ENCODE peak calls at places on chromosome 13, in six cellular contexts. M is HEK293T; Z is retina; J is aorta; C is stimulated activated CD4-positive, alpha-beta T cell treated with anti-CD3 and anti-CD28 coated beads, Interleukin-4, amount 100 ng/mL, for 4 hours; V is A549. N is an unnamed sample.

GRCh38 chr13:74443623-74444022 is 309.4 kb upstream of the KLF12 start:
- DNase-seq in M (no peak), Z (no peak), J (no peak), C (no peak), V (peak; percentile 32), N (no peak)

GRCh38 chr13:73275163-73275562 is 216.4 kb downstream of the KLF5 start:
- DNase-seq in M (no peak), Z (no peak), J (no peak), C (no peak), V (no peak), N (no peak)

GRCh38 chr13:108902557-108903155 is 273.2 kb downstream of the MYO16 start:
- DNase-seq in M (no peak), Z (no peak), J (no peak), C (no peak), V (no peak), N (no peak)

GRCh38 chr13:31674056-31674455 is 65.3 kb upstream of the RXFP2 start:
- DNase-seq in M (no peak), Z (no peak), J (no peak), C (no peak), V (no peak), N (no peak)

GRCh38 chr13:71879129-71879535 is 12.1 kb upstream of the DACH1 start:
- DNase-seq in M (peak; percentile 69), Z (peak; percentile 73), J (no peak), C (no peak), V (peak; percentile 10), N (peak; percentile 76)

GRCh38 chr13:44853641-44854040 is 135.6 kb downstream of the NUFIP1 start:
- DNase-seq in M (no peak), Z (no peak), J (no peak), C (no peak), V (peak; percentile 71), N (no peak)

GRCh38 chr13:76856141-76856571 is 30.0 kb downstream of the KCTD12 start:
- DNase-seq in M (no peak), Z (no peak), J (no peak), C (no peak), V (no peak), N (peak; percentile 15)

GRCh38 chr13:79782541-79783216 is 301.7 kb downstream of the NDFIP2 start:
- DNase-seq in M (no peak), Z (peak; percentile 85), J (peak; percentile 53), C (no peak), V (no peak), N (peak; percentile 91)

GRCh38 chr13:50850445-50850844 is 7.0 kb upstream of the DLEU7 start:
- DNase-seq in M (no peak), Z (no peak), J (no peak), C (no peak), V (no peak), N (no peak)

GRCh38 chr13:41509996-41510395 is 52.6 kb downstream of the RGCC start:
- DNase-seq in M (no peak), Z (no peak), J (no peak), C (no peak), V (no peak), N (no peak)

GRCh38 chr13:113076681-113077401 is 28.8 kb upstream of the F7 start:
- DNase-seq in M (no peak), Z (no peak), J (peak; percentile 24), C (no peak), V (no peak), N (no peak)

GRCh38 chr13:27797228-27797624 is 4.9 kb downstream of the GSX1 start:
- DNase-seq in M (no peak), Z (peak; percentile 81), J (no peak), C (no peak), V (peak; percentile 40), N (peak; percentile 38)

GRCh38 chr13:33743438-33744368 is 74.2 kb upstream of the RFC3 start:
- DNase-seq in M (no peak), Z (no peak), J (no peak), C (no peak), V (no peak), N (no peak)

GRCh38 chr13:51794959-51795358 is 9.0 kb downstream of the DHRS12 start:
- DNase-seq in M (no peak), Z (peak; percentile 47), J (no peak), C (no peak), V (no peak), N (no peak)

GRCh38 chr13:97386832-97387486 is 47.0 kb upstream of the RAP2A start:
- DNase-seq in M (no peak), Z (no peak), J (peak; percentile 66), C (no peak), V (no peak), N (no peak)

GRCh38 chr13:73608157-73608516 is 526.1 kb downstream of the KLF12 start:
- DNase-seq in M (no peak), Z (no peak), J (no peak), C (no peak), V (no peak), N (no peak)

GRCh38 chr13:35791191-35791902 is 314.9 kb upstream of the MAB21L1 start:
- DNase-seq in M (no peak), Z (no peak), J (no peak), C (no peak), V (peak; percentile 35), N (no peak)

GRCh38 chr13:111449041-111449440 is 128.6 kb downstream of the TEX29 start:
- DNase-seq in M (no peak), Z (no peak), J (no peak), C (no peak), V (no peak), N (no peak)

GRCh38 chr13:65416784-65417183 is 1813.4 kb downstream of the PCDH9 start:
- DNase-seq in M (no peak), Z (no peak), J (no peak), C (no peak), V (no peak), N (no peak)

GRCh38 chr13:113411216-113412023 is 41.9 kb downstream of the ADPRHL1 start:
- DNase-seq in M (no peak), Z (no peak), J (peak; percentile 71), C (no peak), V (peak; percentile 63), N (peak; percentile 92)

GRCh38 chr13:44267966-44268365 is 105.7 kb upstream of the SERP2 start:
- DNase-seq in M (no peak), Z (no peak), J (no peak), C (no peak), V (peak; percentile 23), N (no peak)

GRCh38 chr13:71252191-71252704 is 614.8 kb downstream of the DACH1 start:
- DNase-seq in M (no peak), Z (no peak), J (no peak), C (no peak), V (no peak), N (no peak)

GRCh38 chr13:66501187-66501586 is 728.9 kb downstream of the PCDH9 start:
- DNase-seq in M (no peak), Z (no peak), J (no peak), C (no peak), V (peak; percentile 7), N (no peak)

GRCh38 chr13:99237981-99238662 is 20.1 kb downstream of the GPR18 start:
- DNase-seq in M (no peak), Z (no peak), J (no peak), C (peak; percentile 37), V (no peak), N (no peak)

GRCh38 chr13:100361504-100361903 is 227.1 kb downstream of the GGACT start:
- DNase-seq in M (no peak), Z (no peak), J (no peak), C (no peak), V (no peak), N (no peak)

N was measured in SW480.